ENCODE peak calls at places on chromosomes 4 and X, in five cellular contexts. V is spleen, D is OCI-LY7, M is lung, J is MG63. F is an unnamed sample.

GRCh38 chr4:56696056-56696455 is 15.0 kb upstream of the HOPX start:
- DNase-seq in M (no peak), D (no peak), V (no peak), J (no peak), F (no peak)

GRCh38 chr4:112181358-112182000 is 36.2 kb downstream of the FAM241A start:
- DNase-seq in J (no peak), V (no peak), M (no peak), D (no peak), F (no peak)

GRCh38 chr4:129140521-129140920 is 44.6 kb downstream of the C4orf33 start:
- DNase-seq in M (no peak), V (no peak), D (no peak), J (no peak), F (no peak)

GRCh38 chr4:142191901-142192300 is 555.5 kb downstream of the IL15 start:
- DNase-seq in M (no peak), J (no peak), D (no peak), V (no peak), F (no peak)

GRCh38 chr4:16125571-16126445 is 42.0 kb upstream of the PROM1 start:
- DNase-seq in M (no peak), V (no peak), D (no peak), J (no peak), F (no peak)

GRCh38 chr4:36812153-36812552 is 432.4 kb upstream of the NWD2 start:
- DNase-seq in V (no peak), M (no peak), J (no peak), D (no peak), F (no peak)

GRCh38 chrX:130120321-130120731 is 10.0 kb upstream of the ELF4 start:
- DNase-seq in M (no peak), V (no peak), J (no peak), D (peak; percentile 16), F (no peak)

GRCh38 chrX:123336666-123337065 is 152.6 kb downstream of the GRIA3 start:
- DNase-seq in M (no peak), V (no peak), D (no peak), J (no peak), F (no peak)

GRCh38 chr4:185383451-185383850 is 12.3 kb downstream of the LRP2BP start:
- DNase-seq in V (no peak), M (peak; percentile 49), D (no peak), J (no peak), F (no peak)

GRCh38 chr4:119103263-119103662 is 32.4 kb upstream of the MYOZ2 start:
- DNase-seq in M (no peak), D (no peak), J (peak; percentile 58), V (no peak), F (no peak)

GRCh38 chrX:115378471-115378870 is 89.0 kb downstream of the LUZP4 start:
- DNase-seq in J (no peak), D (no peak), V (no peak), M (no peak), F (no peak)

GRCh38 chr4:288891-289290 is 16.4 kb downstream of the ZNF732 start:
- DNase-seq in V (no peak), J (no peak), D (no peak), M (no peak), F (no peak)

GRCh38 chr4:294732-295131 is 10.5 kb downstream of the ZNF732 start:
- DNase-seq in D (no peak), J (no peak), M (no peak), V (no peak), F (no peak)
- H3K9me3 ChIP-seq in D (peaks cover 4% of the 10 kb centered on the region), J (no peaks in the 10 kb centered on the region), M (peaks cover 8% of the 10 kb centered on the region), V (peaks cover 10% of the 10 kb centered on the region), F (peaks cover 3% of the 10 kb centered on the region)

GRCh38 chr4:122707503-122707902 is 25.0 kb upstream of the BBS12 start:
- DNase-seq in D (no peak), V (no peak), M (no peak), J (no peak), F (no peak)

GRCh38 chr4:122705035-122705434 is 27.5 kb upstream of the BBS12 start:
- DNase-seq in M (no peak), J (no peak), V (no peak), D (no peak), F (no peak)

GRCh38 chr4:122703868-122704267 is 28.6 kb upstream of the BBS12 start:
- DNase-seq in V (no peak), J (peak; percentile 32), M (no peak), D (no peak), F (no peak)

GRCh38 chr4:122706511-122706910 is 26.0 kb upstream of the BBS12 start:
- DNase-seq in D (no peak), J (no peak), M (no peak), V (no peak), F (no peak)

DNA sequence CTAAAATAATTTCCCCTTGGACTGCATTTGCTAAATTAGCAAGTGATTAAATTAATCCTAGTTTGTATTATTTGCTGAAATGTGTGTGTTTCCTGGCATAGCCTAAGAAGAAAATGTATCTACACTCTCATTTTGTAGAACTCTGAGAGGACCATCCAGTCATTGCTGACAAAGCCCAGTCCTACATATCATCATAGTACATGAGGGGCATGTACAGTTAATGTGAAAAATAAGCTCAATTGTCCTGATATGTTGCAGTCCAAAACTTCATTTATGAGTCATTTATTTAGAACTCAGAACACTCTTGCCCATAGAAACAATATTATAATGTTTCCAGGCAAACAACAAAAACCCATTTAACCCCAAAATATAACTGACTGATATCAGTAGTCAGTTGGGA is 27.0 kb upstream of the BBS12 start:
- DNase-seq in D (no peak), J (no peak), M (no peak), V (no peak), F (no peak)
- H3K9me3 ChIP-seq in D (no peaks in the 10 kb centered on the region), J (no peaks in the 10 kb centered on the region), M (no peaks in the 10 kb centered on the region), V (no peaks in the 10 kb centered on the region), F (no peaks in the 10 kb centered on the region)

DNA sequence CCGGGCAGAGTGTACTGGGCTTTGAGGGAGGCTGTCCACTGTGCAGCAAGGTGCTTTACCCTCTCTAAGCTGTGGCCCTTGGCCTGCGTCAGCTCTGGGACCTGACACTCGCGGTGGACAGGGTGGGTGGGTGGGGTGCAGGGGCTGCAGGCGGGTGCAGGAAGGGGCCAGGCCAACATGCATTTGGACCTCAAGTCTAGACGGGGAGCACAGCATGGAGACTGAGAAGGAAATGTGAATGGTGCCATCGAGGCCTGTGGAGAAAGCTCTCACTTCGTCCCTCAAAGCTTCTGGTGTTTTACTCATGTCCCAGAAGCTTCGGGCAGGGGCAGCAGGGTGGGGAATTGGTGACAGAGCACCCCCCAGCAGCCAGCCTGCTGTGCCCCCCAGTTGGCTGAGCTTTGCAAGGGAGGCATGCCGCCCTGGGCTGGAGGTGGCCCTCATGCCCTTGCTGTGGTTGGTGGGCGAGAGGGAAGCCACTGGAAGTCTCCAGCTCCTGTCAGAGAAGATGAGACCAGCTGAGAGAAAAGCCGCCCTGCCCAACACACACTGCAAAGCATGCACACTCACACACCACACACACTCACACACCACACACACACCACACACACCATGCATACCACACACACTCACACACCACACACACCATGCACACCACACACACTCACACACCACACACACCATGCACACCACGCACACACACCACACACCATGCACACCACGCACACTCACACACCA is 12.3 kb downstream of the PNMA6E start:
- DNase-seq in J (no peak), M (no peak), V (peak; percentile 35), D (no peak), F (no peak)
- H3K9me3 ChIP-seq in J (no peaks in the 10 kb centered on the region), M (peaks cover 4% of the 10 kb centered on the region), V (no peaks in the 10 kb centered on the region), D (no peaks in the 10 kb centered on the region), F (no peaks in the 10 kb centered on the region)

GRCh38 chrX:48719958-48720357 is 23.4 kb downstream of the SUV39H1 start:
- DNase-seq in M (no peak), V (no peak), D (no peak), J (no peak), F (no peak)
- H3K9me3 ChIP-seq in M (peaks cover 4% of the 10 kb centered on the region), V (no peaks in the 10 kb centered on the region), D (no peaks in the 10 kb centered on the region), J (no peaks in the 10 kb centered on the region), F (no peaks in the 10 kb centered on the region)